ENCODE peak calls at places on chromosomes 7 and 10, in ten cellular contexts. I, D, H, M, L, W, K, Q, P and Z are unnamed samples.

GRCh38 chr10:7817984-7818294 is 366 bp upstream of the TAF3 start:
- DNase-seq in W (no peak), D (no peak), I (no peak), K (no peak), P (no peak), M (no peak), Q (no peak), L (no peak), H (no peak), Z (peak)

GRCh38 chr10:21330628-21331020 is 194.9 kb downstream of the SKIDA1 start:
- DNase-seq in M (peak), L (peak), I (no peak), Q (no peak), W (no peak), K (no peak), H (no peak), D (no peak), P (no peak), Z (no peak)

GRCh38 chr10:132186488-132187413 is at the start of gene DPYSL4:
- DNase-seq in W (peak), I (no peak), M (no peak), Q (peak), H (no peak), L (peak), K (no peak), D (no peak), P (no peak), Z (no peak)

GRCh38 chr7:108253275-108254044 is 123.3 kb upstream of the LAMB4 start:
- DNase-seq in P (no peak), I (peak), W (no peak), M (peak), Q (peak), K (no peak), L (no peak), H (peak), D (no peak), Z (no peak)

GRCh38 chr7:127871226-127871625 is 160.0 kb downstream of the LRRC4 start:
- DNase-seq in L (no peak), I (no peak), M (no peak), K (no peak), D (no peak), Q (no peak), P (no peak), W (no peak), H (no peak), Z (no peak)

GRCh38 chr7:27453702-27454405 is 208.8 kb downstream of the HIBADH start:
- DNase-seq in I (peak), L (peak), M (peak), K (no peak), Q (peak), D (no peak), P (no peak), H (peak), W (no peak), Z (no peak)

GRCh38 chr7:46129831-46130230 is 208.8 kb upstream of the IGFBP3 start:
- DNase-seq in D (no peak), H (no peak), I (no peak), Q (no peak), L (no peak), K (peak), M (no peak), P (no peak), W (no peak), Z (no peak)

GRCh38 chr7:102061981-102062390 is 224.7 kb upstream of the SH2B2 start:
- DNase-seq in H (no peak), W (peak), M (no peak), K (peak), I (no peak), P (peak), Q (no peak), D (no peak), L (no peak), Z (no peak)

GRCh38 chr10:63384001-63384400 is 81.8 kb downstream of the JMJD1C start:
- DNase-seq in L (no peak), P (no peak), K (no peak), W (no peak), I (no peak), D (no peak), M (no peak), Q (no peak), H (no peak), Z (no peak)

GRCh38 chr7:40220421-40220911 is 85.7 kb downstream of the SUGCT start:
- DNase-seq in P (no peak), K (no peak), H (peak), M (peak), I (no peak), Q (peak), D (no peak), L (no peak), W (no peak), Z (no peak)

GRCh38 chr10:110216942-110217341 is 9.5 kb downstream of the MXI1 start:
- DNase-seq in Q (no peak), H (no peak), M (peak), D (no peak), W (no peak), K (no peak), L (no peak), I (no peak), P (no peak), Z (no peak)

DNA sequence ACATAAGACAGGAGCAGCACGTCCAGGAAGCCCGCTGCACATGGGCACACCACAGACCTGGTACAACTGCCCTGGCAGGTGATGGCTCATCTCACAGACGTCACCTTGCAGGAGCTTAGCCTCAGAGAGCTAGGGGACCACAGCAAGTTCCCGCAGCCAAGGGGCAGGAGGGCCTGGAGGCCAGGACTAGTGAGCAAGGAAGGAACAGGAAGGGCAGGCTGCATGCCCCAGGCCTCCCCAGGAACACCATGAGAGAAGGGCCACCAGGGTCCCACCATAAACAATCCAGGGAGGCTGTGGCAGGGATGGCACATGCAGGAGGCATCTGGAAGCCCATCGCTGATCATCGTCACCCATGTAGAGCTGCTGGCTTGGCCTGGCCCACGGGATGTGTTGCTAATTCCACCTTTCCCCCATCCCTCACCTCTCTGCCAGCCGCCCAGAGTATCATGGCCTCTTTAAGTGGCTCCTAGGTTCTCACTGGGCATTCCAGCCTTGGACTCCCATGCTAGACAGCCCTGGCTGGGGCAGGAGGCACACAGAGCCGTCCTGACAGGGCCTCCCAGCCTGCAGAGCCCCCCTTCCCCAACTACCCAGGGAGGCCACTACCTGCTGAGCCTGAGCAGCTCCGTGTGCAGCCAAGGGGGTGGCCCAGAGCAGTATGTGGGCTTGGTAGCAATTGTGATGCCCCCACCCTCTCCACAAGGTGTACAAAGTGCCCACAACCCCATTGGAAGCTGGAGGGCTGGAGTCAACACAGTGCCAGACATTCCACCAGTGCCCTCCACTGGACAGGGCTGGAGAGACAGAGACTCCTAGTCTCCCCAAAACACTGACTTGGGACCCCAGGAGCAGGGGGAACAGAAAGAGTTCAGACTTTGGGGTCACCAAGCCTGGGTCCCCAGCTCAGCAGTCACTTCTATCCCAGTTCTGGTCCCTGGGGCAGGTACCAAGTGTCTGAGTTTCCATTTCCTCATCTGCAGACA is 35.5 kb downstream of the GRID1 start:
- DNase-seq in K (no peak), D (no peak), L (no peak), M (no peak), W (no peak), P (peak), Q (no peak), I (no peak), H (no peak), Z (no peak)
- TF ChIP-seq CTCF in K (peak), D (no peak), L (no peak), M (no peak), W (no peak), P (no peak), Q (no peak), I (no peak), H (no peak), Z (no peak)

GRCh38 chr7:18037609-18038008 is 10.0 kb upstream of the PRPS1L1 start:
- DNase-seq in W (no peak), K (no peak), P (no peak), H (no peak), M (no peak), D (no peak), L (no peak), Q (no peak), I (no peak), Z (no peak)

GRCh38 chr7:18038391-18038790 is 10.7 kb upstream of the PRPS1L1 start:
- DNase-seq in Q (peak), K (no peak), H (no peak), D (no peak), P (no peak), M (peak), I (no peak), L (no peak), W (no peak), Z (no peak)

GRCh38 chr7:18036783-18037182 is 9.1 kb upstream of the PRPS1L1 start:
- DNase-seq in H (no peak), I (no peak), Q (no peak), P (no peak), D (no peak), K (no peak), W (no peak), L (no peak), M (no peak), Z (no peak)

GRCh38 chr7:18041202-18041601 is 13.6 kb upstream of the PRPS1L1 start:
- DNase-seq in P (no peak), W (no peak), Q (peak), D (no peak), L (no peak), M (no peak), H (peak), K (no peak), I (no peak), Z (no peak)

GRCh38 chr7:18040196-18040595 is 12.6 kb upstream of the PRPS1L1 start:
- DNase-seq in K (no peak), L (no peak), M (peak), Q (peak), D (no peak), H (peak), P (no peak), W (no peak), I (peak), Z (no peak)
- TF ChIP-seq CTCF in K (no peak), L (no peak), M (no peak), Q (no peak), D (no peak), H (no peak), P (no peak), W (no peak), I (no peak), Z (no peak)

GRCh38 chr10:15715619-15716227 is 4.0 kb downstream of the ITGA8 start:
- DNase-seq in W (peak), Q (peak), K (no peak), L (peak), I (peak), M (peak), P (no peak), H (peak), D (peak), Z (no peak)
- TF ChIP-seq CTCF in W (peak), Q (peak), K (peak), L (peak), I (peak), M (peak), P (peak), H (peak), D (no peak), Z (peak)

GRCh38 chr7:135661311-135662122 is 797 bp upstream of the STMP1 start:
- DNase-seq in I (no peak), K (no peak), Q (no peak), H (no peak), L (peak), M (no peak), W (no peak), D (no peak), P (no peak), Z (no peak)

GRCh38 chr7:135665072-135665471 is 2.8 kb downstream of the STMP1 start:
- DNase-seq in I (no peak), L (no peak), H (no peak), K (no peak), W (no peak), P (no peak), Q (no peak), M (no peak), D (no peak), Z (no peak)

GRCh38 chr7:135664046-135664589 is 1.8 kb downstream of the STMP1 start:
- DNase-seq in L (no peak), K (no peak), P (no peak), D (no peak), H (peak), Q (peak), W (no peak), I (no peak), M (peak), Z (no peak)

GRCh38 chr7:135662123-135662372 is 266 bp upstream of the STMP1 start:
- DNase-seq in K (no peak), Q (no peak), D (no peak), H (no peak), M (no peak), W (no peak), P (no peak), I (no peak), L (no peak), Z (no peak)

GRCh38 chr7:135662373-135663114 is at the start of gene STMP1:
- DNase-seq in Q (peak), H (peak), W (peak), I (peak), D (peak), L (peak), M (peak), P (peak), K (peak), Z (peak)
- TF ChIP-seq CTCF in Q (peak), H (peak), W (peak), I (peak), D (peak), L (no peak), M (peak), P (no peak), K (peak), Z (peak)

GRCh38 chr7:6637544-6638229 is 569 bp downstream of the ZNF316 start:
- DNase-seq in D (peak), M (no peak), K (peak), H (peak), I (no peak), L (peak), Q (no peak), W (peak), P (peak), Z (peak)
- TF ChIP-seq CTCF in D (no peak), M (peak), K (peak), H (peak), I (peak), L (peak), Q (peak), W (peak), P (peak), Z (peak)

GRCh38 chr10:95480102-95480900 is 80.9 kb downstream of the SORBS1 start:
- DNase-seq in Q (no peak), K (no peak), I (no peak), M (peak), P (no peak), D (no peak), L (peak), H (no peak), W (no peak), Z (no peak)
- TF ChIP-seq CTCF in Q (no peak), K (no peak), I (no peak), M (peak), P (no peak), D (no peak), L (peak), H (no peak), W (no peak), Z (no peak)

GRCh38 chr10:93859049-93859655 is 34.6 kb upstream of the SLC35G1 start:
- DNase-seq in K (peak), H (peak), W (no peak), L (peak), I (no peak), M (peak), Q (peak), P (no peak), D (no peak), Z (no peak)
- TF ChIP-seq CTCF in K (peak), H (peak), W (peak), L (peak), I (peak), M (peak), Q (peak), P (peak), D (peak), Z (peak)